ENCODE peak calls at places on chromosomes 2 and 18, in eight cellular contexts. M is NCI-H1436 treated with DMSO at 0.1 percent for 48 hours, H is H1, C is astrocyte of the spinal cord, E is osteocyte, G is cardiac fibroblast, T is epithelial cell of proximal tubule, P is foreskin fibroblast. R is an unnamed sample.

GRCh38 chr2:96934831-96935545 is 51.4 kb downstream of the FAM178B start:
- DNase-seq in C (no peak), E (no peak), M (no peak), H (no peak), T (no peak), P (no peak), G (no peak), R (no peak)

GRCh38 chr2:205409403-205409802 is 272.9 kb upstream of the NRP2 start:
- DNase-seq in C (no peak), H (no peak), E (no peak), G (no peak), T (no peak), P (peak), M (no peak), R (no peak)

GRCh38 chr2:186575302-186575701 is 14.6 kb upstream of the ITGAV start:
- DNase-seq in H (no peak), P (peak), E (no peak), C (peak), T (peak), G (peak), M (no peak), R (no peak)

GRCh38 chr2:179619947-179620467 is 241.4 kb downstream of the ZNF385B start:
- DNase-seq in G (no peak), P (no peak), C (no peak), H (no peak), M (no peak), E (no peak), T (no peak), R (no peak)

GRCh38 chr2:86420913-86421312 is 20.3 kb upstream of the KDM3A start:
- DNase-seq in H (no peak), C (no peak), T (no peak), E (no peak), M (no peak), P (no peak), G (no peak), R (no peak)

GRCh38 chr18:44835555-44836156 is 155.0 kb downstream of the SETBP1 start:
- DNase-seq in C (no peak), H (no peak), G (no peak), M (no peak), E (no peak), T (no peak), P (peak), R (no peak)

GRCh38 chr2:128784626-128785306 is 466.1 kb upstream of the HS6ST1 start:
- DNase-seq in G (no peak), C (no peak), M (no peak), E (peak), P (no peak), T (no peak), H (peak), R (no peak)

GRCh38 chr18:48968412-48969215 is 17.8 kb upstream of the SMAD7 start:
- DNase-seq in C (no peak), E (no peak), T (no peak), H (no peak), M (no peak), G (no peak), P (no peak), R (no peak)

GRCh38 chr2:212940816-212941215 is 210.6 kb downstream of the IKZF2 start:
- DNase-seq in H (no peak), P (peak), M (no peak), E (no peak), T (peak), G (peak), C (peak), R (no peak)

GRCh38 chr2:83860320-83860719 is 598.8 kb downstream of the SUCLG1 start:
- DNase-seq in T (no peak), E (no peak), H (no peak), G (no peak), M (no peak), C (no peak), P (no peak), R (no peak)

GRCh38 chr2:7573166-7573845 is 656.1 kb downstream of the RNF144A start:
- DNase-seq in H (no peak), T (no peak), M (no peak), G (no peak), E (no peak), P (no peak), C (no peak), R (no peak)

GRCh38 chr2:169131587-169132512 is 62.5 kb downstream of the DHRS9 start:
- DNase-seq in E (no peak), G (peak), H (no peak), P (peak), T (peak), M (no peak), C (peak), R (no peak)

GRCh38 chr2:69358914-69359313 is 28.1 kb downstream of the GFPT1 start:
- DNase-seq in C (no peak), H (no peak), P (no peak), E (no peak), G (no peak), M (no peak), T (no peak), R (no peak)

GRCh38 chr2:189799531-189799930 is 15.3 kb downstream of the PMS1 start:
- DNase-seq in C (peak), E (no peak), T (no peak), G (peak), P (peak), H (no peak), M (no peak), R (no peak)

GRCh38 chr2:28398101-28398834 is 5.6 kb downstream of the FOSL2 start:
- DNase-seq in T (peak), M (no peak), G (peak), C (peak), H (no peak), E (no peak), P (peak), R (no peak)

GRCh38 chr18:59910967-59911366 is 11.2 kb downstream of the PMAIP1 start:
- DNase-seq in H (no peak), E (no peak), G (peak), M (no peak), C (peak), T (no peak), P (peak), R (no peak)

GRCh38 chr2:224498991-224499390 is 86.2 kb downstream of the CUL3 start:
- DNase-seq in C (no peak), H (no peak), P (no peak), G (no peak), E (no peak), M (no peak), T (no peak), R (no peak)

GRCh38 chr2:199703199-199703598 is 147.8 kb downstream of the FTCDNL1 start:
- DNase-seq in P (no peak), C (no peak), G (no peak), M (no peak), T (no peak), H (no peak), E (no peak), R (no peak)

GRCh38 chr2:74264281-74264680 is 65.9 kb downstream of the MTHFD2 start:
- DNase-seq in T (no peak), C (no peak), E (no peak), H (no peak), G (no peak), P (no peak), M (no peak), R (no peak)

GRCh38 chr2:43576983-43577892 is 18.6 kb downstream of the THADA start:
- DNase-seq in C (peak), G (peak), T (no peak), M (no peak), H (no peak), P (peak), E (no peak), R (no peak)

GRCh38 chr18:37577051-37577611 is 11.5 kb upstream of the CELF4 start:
- DNase-seq in M (no peak), H (peak), P (no peak), E (peak), G (no peak), C (no peak), T (no peak), R (no peak)